ENCODE peak calls at places on chromosomes 3 and 15, in eight cellular contexts. One of them, this sample, is unnamed.

GRCh38 chr3:136196401-136197158 is 445 bp upstream of the MSL2 start:
- DNase-seq in psoas muscle: peak; percentile 100
- DNase-seq in A549: peak; percentile 99
- DNase-seq in AG10803: peak; percentile 99
- DNase-seq in body of pancreas: peak; percentile 99
- DNase-seq in heart left ventricle: peak; percentile 99
- DNase-seq in tibial artery: peak; percentile 99
- DNase-seq in right cardiac atrium: peak; percentile 99
- DNase-seq in this sample: peak; percentile 99

GRCh38 chr15:84996055-84996454 is 14.4 kb downstream of the PDE8A start:
- DNase-seq in psoas muscle: no peak
- DNase-seq in A549: no peak
- DNase-seq in AG10803: no peak
- DNase-seq in body of pancreas: no peak
- DNase-seq in heart left ventricle: no peak
- DNase-seq in tibial artery: no peak
- DNase-seq in right cardiac atrium: no peak
- DNase-seq in this sample: no peak

GRCh38 chr3:146865175-146865755 is 260.1 kb upstream of the PLSCR5 start:
- DNase-seq in psoas muscle: no peak
- DNase-seq in A549: no peak
- DNase-seq in AG10803: no peak
- DNase-seq in body of pancreas: peak; percentile 8
- DNase-seq in heart left ventricle: no peak
- DNase-seq in tibial artery: no peak
- DNase-seq in right cardiac atrium: peak; percentile 34
- DNase-seq in this sample: no peak

GRCh38 chr3:196499807-196500524 is 3.6 kb downstream of the RNF168 start:
- DNase-seq in psoas muscle: no peak
- DNase-seq in A549: no peak
- DNase-seq in AG10803: no peak
- DNase-seq in body of pancreas: no peak
- DNase-seq in heart left ventricle: no peak
- DNase-seq in tibial artery: no peak
- DNase-seq in right cardiac atrium: no peak
- DNase-seq in this sample: no peak

GRCh38 chr3:101846709-101847108 is 2.6 kb upstream of the NFKBIZ start:
- DNase-seq in psoas muscle: no peak
- DNase-seq in A549: no peak
- DNase-seq in AG10803: no peak
- DNase-seq in body of pancreas: no peak
- DNase-seq in heart left ventricle: no peak
- DNase-seq in tibial artery: no peak
- DNase-seq in right cardiac atrium: no peak
- DNase-seq in this sample: no peak

GRCh38 chr15:93417156-93418077 is 328.4 kb upstream of the RGMA start:
- DNase-seq in psoas muscle: peak; percentile 66
- DNase-seq in A549: no peak
- DNase-seq in AG10803: no peak
- DNase-seq in body of pancreas: no peak
- DNase-seq in heart left ventricle: peak; percentile 83
- DNase-seq in tibial artery: no peak
- DNase-seq in right cardiac atrium: peak; percentile 87
- DNase-seq in this sample: no peak

GRCh38 chr3:40387001-40387894 is at the start of gene ENTPD3:
- DNase-seq in psoas muscle: no peak
- DNase-seq in A549: no peak
- DNase-seq in AG10803: no peak
- DNase-seq in body of pancreas: peak; percentile 63
- DNase-seq in heart left ventricle: no peak
- DNase-seq in tibial artery: no peak
- DNase-seq in right cardiac atrium: peak; percentile 55
- DNase-seq in this sample: no peak

GRCh38 chr3:182244222-182244971 is 532.7 kb downstream of the SOX2 start:
- DNase-seq in psoas muscle: no peak
- DNase-seq in A549: no peak
- DNase-seq in AG10803: no peak
- DNase-seq in body of pancreas: peak; percentile 6
- DNase-seq in heart left ventricle: no peak
- DNase-seq in tibial artery: no peak
- DNase-seq in right cardiac atrium: no peak
- DNase-seq in this sample: no peak

GRCh38 chr3:50245831-50246516 is 10.0 kb downstream of the GNAI2 start:
- DNase-seq in psoas muscle: peak; percentile 96
- DNase-seq in A549: peak; percentile 78
- DNase-seq in AG10803: peak; percentile 80
- DNase-seq in body of pancreas: peak; percentile 91
- DNase-seq in heart left ventricle: peak; percentile 93
- DNase-seq in tibial artery: peak; percentile 92
- DNase-seq in right cardiac atrium: peak; percentile 97
- DNase-seq in this sample: peak; percentile 89

GRCh38 chr3:81218023-81218422 is 543.4 kb downstream of the GBE1 start:
- DNase-seq in psoas muscle: no peak
- DNase-seq in A549: peak; percentile 19
- DNase-seq in AG10803: no peak
- DNase-seq in body of pancreas: no peak
- DNase-seq in heart left ventricle: no peak
- DNase-seq in tibial artery: no peak
- DNase-seq in right cardiac atrium: no peak
- DNase-seq in this sample: no peak

GRCh38 chr3:72969766-72970165 is 26.8 kb upstream of the PPP4R2 start:
- DNase-seq in psoas muscle: no peak
- DNase-seq in A549: no peak
- DNase-seq in AG10803: peak; percentile 15
- DNase-seq in body of pancreas: no peak
- DNase-seq in heart left ventricle: no peak
- DNase-seq in tibial artery: no peak
- DNase-seq in right cardiac atrium: no peak
- DNase-seq in this sample: no peak

GRCh38 chr15:80931191-80931590 is 58.4 kb downstream of the MESD start:
- DNase-seq in psoas muscle: no peak
- DNase-seq in A549: no peak
- DNase-seq in AG10803: peak; percentile 68
- DNase-seq in body of pancreas: no peak
- DNase-seq in heart left ventricle: no peak
- DNase-seq in tibial artery: no peak
- DNase-seq in right cardiac atrium: no peak
- DNase-seq in this sample: no peak

GRCh38 chr3:69541059-69541471 is 155.2 kb upstream of the FRMD4B start:
- DNase-seq in psoas muscle: no peak
- DNase-seq in A549: no peak
- DNase-seq in AG10803: no peak
- DNase-seq in body of pancreas: no peak
- DNase-seq in heart left ventricle: no peak
- DNase-seq in tibial artery: no peak
- DNase-seq in right cardiac atrium: peak; percentile 54
- DNase-seq in this sample: no peak

GRCh38 chr15:29692527-29692926 is 129.7 kb downstream of the TJP1 start:
- DNase-seq in psoas muscle: no peak
- DNase-seq in A549: peak; percentile 64
- DNase-seq in AG10803: no peak
- DNase-seq in body of pancreas: no peak
- DNase-seq in heart left ventricle: no peak
- DNase-seq in tibial artery: no peak
- DNase-seq in right cardiac atrium: no peak
- DNase-seq in this sample: no peak

GRCh38 chr3:127779747-127780146 is 42.6 kb downstream of the MGLL start:
- DNase-seq in psoas muscle: peak; percentile 33
- DNase-seq in A549: peak; percentile 45
- DNase-seq in AG10803: no peak
- DNase-seq in body of pancreas: no peak
- DNase-seq in heart left ventricle: no peak
- DNase-seq in tibial artery: no peak
- DNase-seq in right cardiac atrium: no peak
- DNase-seq in this sample: no peak

GRCh38 chr3:143974877-143975238 is 3.2 kb downstream of the DIPK2A start:
- DNase-seq in psoas muscle: no peak
- DNase-seq in A549: no peak
- DNase-seq in AG10803: no peak
- DNase-seq in body of pancreas: no peak
- DNase-seq in heart left ventricle: no peak
- DNase-seq in tibial artery: no peak
- DNase-seq in right cardiac atrium: no peak
- DNase-seq in this sample: no peak

GRCh38 chr15:37109151-37109912 is 9.0 kb upstream of the MEIS2 start:
- DNase-seq in psoas muscle: no peak
- DNase-seq in A549: no peak
- DNase-seq in AG10803: no peak
- DNase-seq in body of pancreas: no peak
- DNase-seq in heart left ventricle: no peak
- DNase-seq in tibial artery: no peak
- DNase-seq in right cardiac atrium: peak; percentile 34
- DNase-seq in this sample: no peak

GRCh38 chr15:37108725-37109124 is 8.4 kb upstream of the MEIS2 start:
- DNase-seq in psoas muscle: no peak
- DNase-seq in A549: no peak
- DNase-seq in AG10803: no peak
- DNase-seq in body of pancreas: no peak
- DNase-seq in heart left ventricle: no peak
- DNase-seq in tibial artery: no peak
- DNase-seq in right cardiac atrium: no peak
- DNase-seq in this sample: no peak

GRCh38 chr15:37111427-37111717 is 11.0 kb upstream of the MEIS2 start:
- DNase-seq in psoas muscle: no peak
- DNase-seq in A549: no peak
- DNase-seq in AG10803: no peak
- DNase-seq in body of pancreas: no peak
- DNase-seq in heart left ventricle: no peak
- DNase-seq in tibial artery: no peak
- DNase-seq in right cardiac atrium: no peak
- DNase-seq in this sample: no peak

GRCh38 chr15:37107754-37108724 is 7.7 kb upstream of the MEIS2 start:
- DNase-seq in psoas muscle: no peak
- DNase-seq in A549: no peak
- DNase-seq in AG10803: no peak
- DNase-seq in body of pancreas: no peak
- DNase-seq in heart left ventricle: no peak
- DNase-seq in tibial artery: no peak
- DNase-seq in right cardiac atrium: no peak
- DNase-seq in this sample: no peak

GRCh38 chr15:37109952-37110630 is 9.7 kb upstream of the MEIS2 start:
- DNase-seq in psoas muscle: peak; percentile 51
- DNase-seq in A549: no peak
- DNase-seq in AG10803: no peak
- DNase-seq in body of pancreas: no peak
- DNase-seq in heart left ventricle: peak; percentile 46
- DNase-seq in tibial artery: no peak
- DNase-seq in right cardiac atrium: peak; percentile 80
- DNase-seq in this sample: no peak
- H3K4me3 ChIP-seq in psoas muscle: peak overlapping the region; percentile 63
- H3K4me3 ChIP-seq in A549: no peak overlapping the region
- H3K4me3 ChIP-seq in AG10803: peak overlapping the region; percentile 62
- H3K4me3 ChIP-seq in body of pancreas: peak overlapping the region; percentile 1
- H3K4me3 ChIP-seq in heart left ventricle: peak overlapping the region; percentile 10
- H3K4me3 ChIP-seq in tibial artery: peak overlapping the region; percentile 58
- H3K4me3 ChIP-seq in right cardiac atrium: peak overlapping the region; percentile 50
- H3K4me3 ChIP-seq in this sample: peak overlapping the region; percentile 69

DNA sequence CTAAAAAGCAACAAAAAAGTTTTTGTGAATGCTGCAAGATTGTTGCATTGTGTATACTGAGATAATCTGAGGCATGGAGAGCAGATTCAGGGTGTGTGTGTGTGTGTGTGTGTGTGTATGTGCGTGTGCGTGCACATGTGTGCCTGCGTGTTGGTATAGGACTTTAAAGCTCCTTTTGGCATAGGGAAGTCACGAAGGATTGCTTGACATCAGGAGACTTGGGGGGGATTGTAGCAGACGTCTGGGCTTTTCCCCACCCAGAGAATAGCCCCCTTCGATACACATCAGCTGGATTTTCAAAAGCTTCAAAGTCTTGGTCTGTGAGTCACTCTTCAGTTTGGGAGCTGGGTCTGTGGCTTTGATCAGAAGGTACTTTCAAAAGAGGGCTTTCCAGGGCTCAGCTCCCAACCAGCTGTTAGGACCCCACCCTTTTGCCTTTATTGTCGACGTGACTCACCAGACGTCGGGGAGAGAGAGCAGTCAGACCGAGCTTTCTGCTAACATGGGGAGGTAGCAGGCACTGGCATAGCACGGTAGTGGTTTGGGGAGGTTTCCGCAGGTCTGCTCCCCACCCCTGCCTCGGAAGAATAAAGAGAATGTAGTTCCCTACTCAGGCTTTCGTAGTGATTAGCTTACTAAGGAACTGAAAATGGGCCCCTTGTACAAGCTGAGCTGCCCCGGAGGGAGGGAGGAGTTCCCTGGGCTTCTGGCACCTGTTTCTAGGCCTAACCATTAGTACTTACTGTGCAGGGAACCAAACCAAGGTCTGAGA is 4.7 kb downstream of the BHLHE40 start:
- DNase-seq in psoas muscle: peak; percentile 74
- DNase-seq in A549: peak; percentile 75
- DNase-seq in AG10803: peak; percentile 89
- DNase-seq in body of pancreas: peak; percentile 60
- DNase-seq in heart left ventricle: peak; percentile 57
- DNase-seq in tibial artery: peak; percentile 67
- DNase-seq in right cardiac atrium: peak; percentile 69
- DNase-seq in this sample: no peak
- H3K4me3 ChIP-seq in psoas muscle: peak overlapping the region; percentile 99
- H3K4me3 ChIP-seq in A549: peak overlapping the region; percentile 88
- H3K4me3 ChIP-seq in AG10803: peak overlapping the region; percentile 40
- H3K4me3 ChIP-seq in body of pancreas: no peak overlapping the region
- H3K4me3 ChIP-seq in heart left ventricle: peak overlapping the region; percentile 93
- H3K4me3 ChIP-seq in tibial artery: peak overlapping the region; percentile 60
- H3K4me3 ChIP-seq in right cardiac atrium: peak overlapping the region; percentile 41
- H3K4me3 ChIP-seq in this sample: peak overlapping the region; percentile 62

DNA sequence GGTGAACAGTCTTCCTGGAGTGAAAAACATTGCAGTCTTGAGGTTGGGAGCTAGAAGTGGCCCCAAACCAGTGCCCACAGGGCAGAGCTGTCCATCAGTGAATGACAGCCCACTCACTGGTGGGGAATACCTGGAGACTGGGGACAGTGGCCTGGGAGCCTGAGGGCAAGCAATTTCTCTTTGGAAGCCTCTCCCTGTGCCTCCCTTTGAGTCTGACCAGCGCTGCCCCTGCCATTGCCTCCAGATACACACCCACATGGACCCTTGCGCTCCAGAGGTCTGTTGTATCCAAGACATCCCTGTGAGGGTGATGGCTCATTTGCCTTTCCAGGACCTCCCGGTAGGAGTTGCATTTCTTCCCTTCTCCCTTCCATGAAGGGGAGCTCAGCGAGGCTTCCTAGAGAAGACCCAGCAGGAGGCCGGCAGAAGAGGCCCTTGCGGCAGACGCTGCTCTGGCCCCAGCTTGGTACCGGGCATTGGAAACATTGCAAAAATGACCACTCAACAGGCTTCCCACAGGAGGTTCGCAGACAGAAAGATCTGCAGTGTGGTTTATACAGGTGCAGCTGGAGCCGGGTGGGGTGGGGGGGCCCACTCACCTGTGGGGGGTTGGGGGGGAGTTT is 38.5 kb downstream of the KLF13 start:
- DNase-seq in psoas muscle: peak; percentile 47
- DNase-seq in A549: no peak
- DNase-seq in AG10803: no peak
- DNase-seq in body of pancreas: no peak
- DNase-seq in heart left ventricle: no peak
- DNase-seq in tibial artery: no peak
- DNase-seq in right cardiac atrium: no peak
- DNase-seq in this sample: no peak
- H3K4me3 ChIP-seq in psoas muscle: peak overlapping the region; percentile 59
- H3K4me3 ChIP-seq in A549: no peak overlapping the region
- H3K4me3 ChIP-seq in AG10803: no peak overlapping the region
- H3K4me3 ChIP-seq in body of pancreas: no peak overlapping the region
- H3K4me3 ChIP-seq in heart left ventricle: no peak overlapping the region
- H3K4me3 ChIP-seq in tibial artery: peak overlapping the region; percentile 21
- H3K4me3 ChIP-seq in right cardiac atrium: peak overlapping the region; percentile 22
- H3K4me3 ChIP-seq in this sample: peak overlapping the region; percentile 69

GRCh38 chr3:160810360-160810759 is 54.3 kb downstream of the PPM1L start:
- DNase-seq in psoas muscle: peak; percentile 69
- DNase-seq in A549: no peak
- DNase-seq in AG10803: peak; percentile 48
- DNase-seq in body of pancreas: no peak
- DNase-seq in heart left ventricle: no peak
- DNase-seq in tibial artery: peak; percentile 41
- DNase-seq in right cardiac atrium: no peak
- DNase-seq in this sample: no peak
- H3K4me3 ChIP-seq in psoas muscle: peak overlapping the region; percentile 9
- H3K4me3 ChIP-seq in A549: no peak overlapping the region
- H3K4me3 ChIP-seq in AG10803: no peak overlapping the region
- H3K4me3 ChIP-seq in body of pancreas: no peak overlapping the region
- H3K4me3 ChIP-seq in heart left ventricle: no peak overlapping the region
- H3K4me3 ChIP-seq in tibial artery: no peak overlapping the region
- H3K4me3 ChIP-seq in right cardiac atrium: no peak overlapping the region
- H3K4me3 ChIP-seq in this sample: no peak overlapping the region